ENCODE peak calls at places on chromosomes 13 and 19, in six cellular contexts. Z is ovary, O is endodermal cell, K is psoas muscle, A is right atrium auricular region, I is upper lobe of right lung. E is an unnamed sample.

GRCh38 chr13:45521292-45521691 is 56.6 kb downstream of the COG3 start:
- DNase-seq in Z (no peak), O (no peak), K (no peak), A (no peak), I (no peak), E (no peak)

GRCh38 chr19:19568802-19569756 is 31.0 kb downstream of the CILP2 start:
- DNase-seq in Z (no peak), O (no peak), K (no peak), A (no peak), I (no peak), E (peak)

GRCh38 chr13:99018418-99019180 is 40.7 kb upstream of the DOCK9 start:
- DNase-seq in Z (no peak), O (no peak), K (no peak), A (no peak), I (no peak), E (no peak)

GRCh38 chr19:8389891-8390616 is at the start of gene RAB11B:
- DNase-seq in Z (peak), O (peak), K (peak), A (peak), I (peak), E (peak)

GRCh38 chr13:77533875-77534788 is 1.4 kb upstream of the SCEL start:
- DNase-seq in Z (no peak), O (no peak), K (no peak), A (no peak), I (no peak), E (no peak)

GRCh38 chr13:64234255-64234654 is 2818.6 kb upstream of the PCDH20 start:
- DNase-seq in Z (no peak), O (no peak), K (no peak), A (no peak), I (no peak), E (no peak)

GRCh38 chr13:108769213-108770070 is 140.0 kb downstream of the MYO16 start:
- DNase-seq in Z (no peak), O (no peak), K (no peak), A (no peak), I (no peak), E (no peak)

GRCh38 chr13:109254271-109254670 is 532.1 kb downstream of the IRS2 start:
- DNase-seq in Z (no peak), O (no peak), K (no peak), A (no peak), I (no peak), E (no peak)

GRCh38 chr19:43527860-43528622 is 1.0 kb upstream of the ETHE1 start:
- DNase-seq in Z (no peak), O (no peak), K (peak), A (peak), I (no peak), E (peak)

GRCh38 chr13:21054313-21054712 is 7.1 kb downstream of the LATS2 start:
- DNase-seq in Z (no peak), O (no peak), K (peak), A (no peak), I (no peak), E (no peak)

GRCh38 chr19:35729763-35730162 is 12.0 kb downstream of the KMT2B start:
- DNase-seq in Z (peak), O (no peak), K (peak), A (no peak), I (no peak), E (peak)

GRCh38 chr13:45280751-45281634 is 60.0 kb downstream of the TPT1 start:
- DNase-seq in Z (peak), O (peak), K (peak), A (no peak), I (peak), E (peak)

GRCh38 chr19:32812571-32812970 is 57.0 kb downstream of the SLC7A9 start:
- DNase-seq in Z (no peak), O (no peak), K (no peak), A (no peak), I (peak), E (no peak)

GRCh38 chr19:55321466-55321865 is 3.7 kb downstream of the TMEM150B start:
- DNase-seq in Z (no peak), O (no peak), K (no peak), A (no peak), I (no peak), E (no peak)

GRCh38 chr13:42525035-42525504 is 48.9 kb upstream of the TNFSF11 start:
- DNase-seq in Z (no peak), O (no peak), K (no peak), A (no peak), I (no peak), E (no peak)

GRCh38 chr19:46412034-46412982 is 1.1 kb downstream of the CCDC8 start:
- DNase-seq in Z (peak), O (peak), K (no peak), A (no peak), I (no peak), E (no peak)

GRCh38 chr19:18776736-18777135 is 14.4 kb downstream of the COMP start:
- DNase-seq in Z (no peak), O (no peak), K (peak), A (no peak), I (no peak), E (peak)

GRCh38 chr13:66748712-66749111 is 481.4 kb downstream of the PCDH9 start:
- DNase-seq in Z (no peak), O (no peak), K (no peak), A (no peak), I (no peak), E (no peak)

DNA sequence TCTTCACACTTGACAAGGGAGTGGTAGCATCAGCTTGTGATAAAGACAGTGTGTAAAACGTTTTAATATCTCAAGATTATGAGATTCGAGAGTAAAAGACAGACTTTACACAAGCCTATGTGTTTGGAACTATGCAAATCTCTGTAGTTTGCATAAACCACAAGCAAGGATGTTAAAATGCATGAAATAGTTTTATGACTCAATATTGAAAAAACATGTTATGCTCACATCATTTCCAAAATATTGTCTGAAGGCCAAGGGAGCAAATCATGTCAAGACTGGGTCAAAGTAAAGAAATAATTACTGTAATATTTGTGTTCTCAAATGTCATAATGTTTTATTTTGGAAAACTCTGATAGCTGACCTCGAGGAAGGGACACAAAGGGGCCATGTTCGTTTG is 316.8 kb upstream of the KLF12 start:
- DNase-seq in Z (no peak), O (no peak), K (no peak), A (no peak), I (no peak), E (no peak)
- H3K4me3 ChIP-seq in Z (no peak), O (no peak), K (no peak), A (no peak), I (no peak), E (no peak)

DNA sequence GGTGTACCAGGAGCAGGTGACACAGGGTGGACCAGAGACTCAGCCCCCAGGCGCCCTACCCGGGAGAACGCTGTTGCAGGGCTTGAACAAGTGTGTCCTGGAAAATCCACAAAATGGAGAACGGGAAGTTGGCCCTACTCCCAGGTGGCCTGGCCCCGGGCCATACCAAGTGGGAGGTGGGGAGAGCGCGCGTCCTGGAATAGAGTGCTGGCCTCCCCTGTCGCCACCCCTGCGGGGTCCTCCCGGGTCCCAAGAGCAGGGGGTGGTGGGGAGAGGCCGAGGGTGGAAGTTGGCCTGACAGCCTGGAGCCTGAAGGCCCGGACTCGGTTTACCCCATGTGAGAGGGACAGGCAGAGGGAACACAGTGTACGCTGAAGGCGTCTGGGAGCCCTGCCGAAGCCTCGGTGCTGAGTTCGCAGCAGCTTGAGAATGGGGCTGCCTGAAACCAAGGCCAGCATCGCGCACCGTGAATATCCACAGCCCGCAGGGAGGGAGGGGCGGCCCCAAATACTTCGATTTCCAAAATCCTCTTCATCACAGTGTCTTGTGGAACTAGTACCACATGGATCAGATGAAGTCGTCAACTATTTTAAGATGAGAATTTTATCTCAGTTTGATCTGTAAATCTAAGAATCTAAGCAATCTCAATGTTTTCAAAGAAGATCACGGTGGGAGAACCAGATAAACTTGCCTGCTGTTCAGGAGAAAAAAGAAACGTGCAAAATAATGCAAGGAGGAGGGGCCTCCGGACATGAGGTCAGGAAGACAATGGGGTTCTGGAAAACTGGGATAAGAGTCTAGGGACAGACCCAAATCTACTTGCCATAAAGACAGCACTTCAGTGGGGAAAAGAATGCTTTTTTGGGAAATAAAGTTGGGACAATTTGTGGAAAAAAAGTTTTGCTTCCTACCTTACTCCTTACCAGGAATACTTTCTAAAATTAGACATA is 10.4 kb upstream of the KLF16 start:
- DNase-seq in Z (peak), O (no peak), K (no peak), A (no peak), I (peak), E (no peak)
- H3K4me3 ChIP-seq in Z (peak), O (peak), K (peak), A (no peak), I (peak), E (peak)

GRCh38 chr13:50123002-50123401 is 107.8 kb downstream of the KCNRG start:
- DNase-seq in Z (no peak), O (no peak), K (no peak), A (no peak), I (no peak), E (no peak)

GRCh38 chr13:50124536-50125305 is 109.5 kb downstream of the KCNRG start:
- DNase-seq in Z (peak), O (peak), K (peak), A (no peak), I (no peak), E (peak)

GRCh38 chr13:50123862-50124535 is 108.8 kb downstream of the KCNRG start:
- DNase-seq in Z (no peak), O (peak), K (peak), A (peak), I (peak), E (peak)

GRCh38 chr13:50123515-50123861 is 108.2 kb downstream of the KCNRG start:
- DNase-seq in Z (no peak), O (no peak), K (no peak), A (no peak), I (no peak), E (no peak)

GRCh38 chr13:50122465-50122864 is 107.2 kb downstream of the KCNRG start:
- DNase-seq in Z (no peak), O (peak), K (no peak), A (no peak), I (no peak), E (no peak)
- H3K4me3 ChIP-seq in Z (no peak), O (no peak), K (peak), A (no peak), I (peak), E (no peak)

DNA sequence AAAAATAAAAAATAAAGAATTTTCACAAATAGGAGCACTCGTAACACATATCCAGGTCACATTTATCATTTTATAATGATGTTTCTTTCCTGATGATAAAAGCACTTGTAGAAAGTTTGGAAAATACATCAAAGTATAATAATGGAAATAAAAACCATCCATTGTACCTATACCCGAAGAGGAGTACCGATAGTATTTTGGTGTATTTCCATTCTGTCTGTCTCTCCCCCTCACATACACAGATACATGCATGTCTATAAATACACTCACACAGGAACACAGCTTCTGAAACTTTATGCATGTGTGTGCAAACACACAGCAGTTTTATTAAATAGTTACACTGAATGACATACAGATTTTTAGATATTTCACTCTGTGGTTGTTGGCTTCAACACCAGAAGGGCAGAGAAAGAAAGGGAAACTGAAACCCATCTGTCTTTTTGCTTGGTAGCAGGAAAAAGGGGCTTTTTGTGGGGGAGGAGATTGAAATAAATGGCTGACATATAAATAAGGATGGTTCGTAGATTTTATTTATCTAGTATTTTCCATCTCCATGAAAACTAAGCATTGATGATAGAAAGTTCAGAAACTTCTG is 114.8 kb downstream of the LRCH1 start:
- DNase-seq in Z (no peak), O (no peak), K (no peak), A (no peak), I (no peak), E (no peak)
- H3K4me3 ChIP-seq in Z (peak), O (no peak), K (peak), A (no peak), I (peak), E (no peak)

DNA sequence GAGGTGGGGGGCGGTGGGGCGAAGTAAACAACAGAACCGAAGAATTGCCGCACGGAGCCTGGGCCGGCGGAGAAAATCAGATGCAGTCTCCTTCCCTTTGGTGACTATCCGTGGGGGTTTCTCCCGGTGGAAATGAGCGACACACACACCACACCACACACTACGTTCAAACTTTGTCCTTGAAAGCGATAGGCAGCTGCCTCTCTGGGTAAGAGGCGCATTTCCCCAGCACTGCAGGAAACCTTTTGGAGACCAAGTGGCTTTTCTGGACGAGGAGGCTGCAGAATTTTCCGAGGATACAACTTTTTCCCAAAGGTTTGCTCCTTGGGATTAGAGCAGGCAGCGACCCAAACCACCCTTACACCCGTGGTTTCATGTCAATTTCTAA is 38.1 kb upstream of the FLT1 start:
- DNase-seq in Z (no peak), O (no peak), K (no peak), A (no peak), I (no peak), E (no peak)
- H3K4me3 ChIP-seq in Z (no peak), O (peak), K (peak), A (peak), I (peak), E (peak)

GRCh38 chr19:22527554-22527953 is 105.4 kb upstream of the ZNF98 start:
- DNase-seq in Z (peak), O (no peak), K (no peak), A (no peak), I (peak), E (no peak)

GRCh38 chr19:22530042-22530441 is 104.1 kb upstream of the ZNF492 start:
- DNase-seq in Z (no peak), O (no peak), K (no peak), A (no peak), I (no peak), E (no peak)

GRCh38 chr19:22533761-22534160 is 100.4 kb upstream of the ZNF492 start:
- DNase-seq in Z (no peak), O (no peak), K (no peak), A (no peak), I (no peak), E (no peak)

GRCh38 chr19:22528956-22529355 is 105.2 kb upstream of the ZNF492 start:
- DNase-seq in Z (peak), O (no peak), K (no peak), A (no peak), I (no peak), E (no peak)

GRCh38 chr19:22532388-22533310 is 101.5 kb upstream of the ZNF492 start:
- DNase-seq in Z (peak), O (no peak), K (peak), A (peak), I (peak), E (peak)
- H3K4me3 ChIP-seq in Z (peak), O (no peak), K (peak), A (peak), I (peak), E (peak)

DNA sequence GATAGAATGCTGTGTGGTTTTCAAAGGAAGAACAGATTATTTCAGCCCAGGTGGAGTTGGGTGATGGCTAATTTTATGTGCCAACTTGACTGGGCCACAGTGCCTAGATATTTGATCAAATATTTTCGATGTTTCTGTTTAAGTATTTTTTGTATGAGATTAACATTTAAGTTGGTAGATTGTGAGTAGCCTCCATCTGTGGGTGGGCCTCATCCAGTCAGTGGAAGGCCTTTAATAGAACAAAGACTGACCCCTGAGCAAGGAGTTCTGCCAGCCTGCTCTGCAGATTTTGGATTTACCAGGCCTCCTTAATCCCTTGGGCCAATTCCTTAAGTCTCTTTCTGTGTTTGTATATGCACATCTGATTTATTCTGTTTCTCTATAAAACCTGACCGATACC is 13.9 kb downstream of the LSM14A start:
- DNase-seq in Z (no peak), O (no peak), K (no peak), A (no peak), I (no peak), E (no peak)
- H3K4me3 ChIP-seq in Z (no peak), O (no peak), K (no peak), A (no peak), I (no peak), E (no peak)

DNA sequence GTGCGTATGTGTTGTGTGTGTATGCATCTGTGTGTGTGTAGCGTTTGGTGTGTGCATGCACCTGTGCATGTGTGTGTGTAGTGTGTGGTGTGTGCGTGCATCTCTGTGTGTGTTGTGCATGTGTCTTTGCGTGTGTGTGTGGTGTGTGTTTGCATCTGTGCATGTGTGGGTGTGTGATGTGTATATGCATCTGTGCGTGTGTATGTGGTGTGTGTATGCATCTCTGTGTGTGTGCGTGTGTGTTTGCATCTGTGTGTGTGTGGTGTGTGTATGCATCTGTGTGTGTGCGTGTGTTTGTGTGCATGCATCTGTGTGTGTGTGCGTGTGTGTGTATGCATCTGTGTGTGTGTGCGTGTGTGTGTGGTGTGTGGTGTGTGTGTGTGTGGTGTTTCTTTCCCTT is 20.6 kb downstream of the CELF5 start:
- DNase-seq in Z (no peak), O (no peak), K (no peak), A (no peak), I (no peak), E (no peak)
- H3K4me3 ChIP-seq in Z (no peak), O (no peak), K (no peak), A (no peak), I (no peak), E (no peak)